ENCODE peak calls at places on chromosomes 2 and 18, in four cellular contexts. E is SJCRH30, H is PC-3, T is lung. G is an unnamed sample.

GRCh38 chr2:138504092-138504491 is 2.5 kb downstream of the SPOPL start:
- DNase-seq in E (no peak), H (no peak), T (no peak), G (no peak)

GRCh38 chr2:233349005-233349998 is 5.0 kb upstream of the DGKD start:
- DNase-seq in E (peak; percentile 71), H (no peak), T (no peak), G (no peak)

GRCh38 chr2:44285237-44285636 is 10.0 kb downstream of the SLC3A1 start:
- DNase-seq in E (no peak), H (no peak), T (no peak), G (no peak)

GRCh38 chr2:71779306-71779855 is 326.0 kb downstream of the DYSF start:
- DNase-seq in E (no peak), H (no peak), T (no peak), G (no peak)

GRCh38 chr2:43464546-43464945 is 131.3 kb downstream of the THADA start:
- DNase-seq in E (no peak), H (no peak), T (no peak), G (no peak)

GRCh38 chr18:80228051-80228848 is 19.1 kb downstream of the PARD6G start:
- DNase-seq in E (no peak), H (no peak), T (no peak), G (no peak)

GRCh38 chr2:173953047-173953424 is 12.1 kb downstream of the SP3 start:
- DNase-seq in E (no peak), H (no peak), T (no peak), G (no peak)

GRCh38 chr2:116820986-116821385 is 993.5 kb upstream of the DDX18 start:
- DNase-seq in E (no peak), H (no peak), T (no peak), G (no peak)

GRCh38 chr2:30527859-30528258 is 80.8 kb downstream of the LCLAT1 start:
- DNase-seq in E (no peak), H (peak; percentile 21), T (no peak), G (no peak)

GRCh38 chr2:236972491-236973379 is 113.0 kb upstream of the COPS8 start:
- DNase-seq in E (peak; percentile 89), H (peak; percentile 86), T (no peak), G (peak; percentile 96)

GRCh38 chr18:79575891-79576685 is 103.5 kb upstream of the CTDP1 start:
- DNase-seq in E (peak; percentile 90), H (no peak), T (no peak), G (no peak)

GRCh38 chr2:127040169-127040568 is 66.8 kb downstream of the BIN1 start:
- DNase-seq in E (no peak), H (no peak), T (no peak), G (no peak)

GRCh38 chr18:76977108-76977621 is 154.8 kb downstream of the ZNF236 start:
- DNase-seq in E (no peak), H (no peak), T (no peak), G (no peak)

GRCh38 chr18:74229005-74229404 is 62.8 kb downstream of the CYB5A start:
- DNase-seq in E (no peak), H (no peak), T (no peak), G (no peak)
- H3K4me1 ChIP-seq in E (no peaks in the 10 kb centered on the region), H (peaks cover 13% of the 10 kb centered on the region), T (no peaks in the 10 kb centered on the region), G (no peaks in the 10 kb centered on the region)

DNA sequence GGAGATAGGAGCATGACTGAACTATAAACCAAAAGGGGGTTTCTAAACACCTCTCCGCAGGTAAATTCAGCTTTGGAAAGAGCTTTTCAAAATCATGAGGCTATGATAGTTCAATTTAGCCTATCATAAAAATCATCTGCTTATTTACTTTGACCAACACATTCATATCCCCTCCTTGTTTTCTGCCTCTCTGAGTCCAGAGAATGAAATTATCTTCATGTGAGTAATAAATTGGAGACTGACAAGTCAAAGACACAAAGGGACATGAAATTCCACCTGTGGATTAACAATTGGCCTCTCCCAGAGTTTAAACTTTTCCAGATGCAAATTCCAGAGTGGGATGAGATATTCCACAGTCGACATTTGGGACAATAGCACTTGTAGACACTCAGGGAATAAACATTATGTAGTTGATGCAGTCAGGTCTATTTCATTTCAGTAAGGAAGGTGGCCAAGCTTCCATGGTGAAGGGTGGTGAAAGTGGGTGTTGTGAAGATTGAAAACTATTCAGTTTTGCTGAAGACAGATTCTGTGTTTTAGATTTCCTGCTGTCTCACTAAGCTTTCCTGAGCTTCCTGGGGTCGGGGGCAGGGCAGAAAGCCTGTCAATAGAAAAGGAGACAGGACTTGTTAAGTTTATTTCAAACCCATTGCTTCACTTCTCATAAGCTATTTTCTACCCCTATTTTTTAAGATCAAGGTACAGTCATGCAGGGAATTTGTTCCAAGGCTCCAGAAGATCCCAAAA is 84.6 kb downstream of the CDC42EP3 start:
- DNase-seq in E (no peak), H (peak; percentile 66), T (no peak), G (no peak)
- H3K4me1 ChIP-seq in E (peaks cover 69% of the 10 kb centered on the region), H (peaks cover 85% of the 10 kb centered on the region), T (peaks cover 13% of the 10 kb centered on the region), G (peaks cover 65% of the 10 kb centered on the region)

GRCh38 chr2:191257934-191258333 is 12.7 kb downstream of the MYO1B start:
- DNase-seq in E (no peak), H (no peak), T (no peak), G (no peak)
- H3K4me1 ChIP-seq in E (peaks cover 20% of the 10 kb centered on the region), H (peaks cover 7% of the 10 kb centered on the region), T (peaks cover 4% of the 10 kb centered on the region), G (peaks cover 26% of the 10 kb centered on the region)

GRCh38 chr2:120888851-120889250 is 153.2 kb downstream of the GLI2 start:
- DNase-seq in E (no peak), H (no peak), T (no peak), G (no peak)

GRCh38 chr2:120886967-120887672 is 151.5 kb downstream of the GLI2 start:
- DNase-seq in E (no peak), H (no peak), T (no peak), G (no peak)

GRCh38 chr2:120889936-120890335 is 154.3 kb downstream of the GLI2 start:
- DNase-seq in E (no peak), H (no peak), T (no peak), G (no peak)

GRCh38 chr2:120886534-120886961 is 150.9 kb downstream of the GLI2 start:
- DNase-seq in E (no peak), H (no peak), T (no peak), G (no peak)

GRCh38 chr2:120887844-120888243 is 152.2 kb downstream of the GLI2 start:
- DNase-seq in E (peak; percentile 92), H (no peak), T (peak; percentile 48), G (no peak)
- H3K4me1 ChIP-seq in E (peaks cover 51% of the 10 kb centered on the region), H (no peaks in the 10 kb centered on the region), T (no peaks in the 10 kb centered on the region), G (no peaks in the 10 kb centered on the region)

DNA sequence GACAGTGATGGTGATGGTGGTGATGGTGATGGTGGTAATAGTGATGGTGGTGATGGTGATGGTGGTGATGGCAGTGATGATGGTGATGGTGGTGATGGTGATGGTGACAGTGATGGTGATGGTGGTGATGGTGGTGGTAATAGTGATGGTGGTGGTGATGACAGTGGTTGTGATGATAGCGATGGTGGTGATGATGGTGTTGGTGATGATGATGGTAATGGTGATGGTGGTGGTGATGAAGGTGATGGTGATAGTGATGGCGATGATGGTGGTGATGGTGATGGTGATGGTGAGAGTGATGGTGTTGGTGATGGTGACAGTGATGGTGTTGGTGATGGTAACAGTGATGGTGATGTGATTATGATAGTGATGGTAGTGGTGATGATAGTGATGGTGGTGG is 94.3 kb downstream of the ASB1 start:
- DNase-seq in E (no peak), H (no peak), T (no peak), G (no peak)
- H3K4me1 ChIP-seq in E (no peaks in the 10 kb centered on the region), H (no peaks in the 10 kb centered on the region), T (no peaks in the 10 kb centered on the region), G (no peaks in the 10 kb centered on the region)

GRCh38 chr2:96533292-96534073 is 3.1 kb upstream of the ARID5A start:
- DNase-seq in E (peak; percentile 60), H (peak; percentile 56), T (peak; percentile 74), G (peak; percentile 48)
- H3K4me1 ChIP-seq in E (peaks cover 46% of the 10 kb centered on the region), H (peaks cover 21% of the 10 kb centered on the region), T (peaks cover 23% of the 10 kb centered on the region), G (peaks cover 20% of the 10 kb centered on the region)

GRCh38 chr18:46260879-46261143 is 156.6 kb downstream of the HAUS1 start:
- DNase-seq in E (no peak), H (peak; percentile 48), T (no peak), G (no peak)
- H3K4me1 ChIP-seq in E (no peaks in the 10 kb centered on the region), H (peaks cover 19% of the 10 kb centered on the region), T (peaks cover 49% of the 10 kb centered on the region), G (peaks cover 40% of the 10 kb centered on the region)

GRCh38 chr18:35117372-35117771 is 76.2 kb downstream of the MAPRE2 start:
- DNase-seq in E (no peak), H (no peak), T (no peak), G (no peak)
- H3K4me1 ChIP-seq in E (no peaks in the 10 kb centered on the region), H (no peaks in the 10 kb centered on the region), T (peaks cover 15% of the 10 kb centered on the region), G (no peaks in the 10 kb centered on the region)

DNA sequence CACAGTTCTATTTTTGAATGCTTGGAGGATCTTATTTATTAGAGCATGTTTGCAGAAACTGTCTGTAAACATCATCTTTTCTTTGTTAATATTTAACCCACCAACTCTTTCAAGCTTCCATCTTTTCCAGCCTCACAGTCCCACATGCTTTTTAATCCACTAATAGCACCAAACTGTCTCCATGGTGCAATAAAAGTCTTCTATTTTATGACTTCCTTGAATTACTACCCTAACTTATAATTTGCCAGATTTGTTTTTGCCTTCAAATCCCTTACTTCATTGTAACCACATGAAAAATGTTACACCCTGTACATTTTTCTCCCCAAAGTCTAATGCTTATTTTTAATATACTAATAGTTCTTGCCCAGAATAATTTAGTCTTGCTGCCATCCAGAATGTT is 792.6 kb downstream of the PLCL1 start:
- DNase-seq in E (no peak), H (no peak), T (no peak), G (no peak)
- H3K4me1 ChIP-seq in E (no peaks in the 10 kb centered on the region), H (no peaks in the 10 kb centered on the region), T (no peaks in the 10 kb centered on the region), G (no peaks in the 10 kb centered on the region)

GRCh38 chr2:68806511-68807109 is 64.6 kb downstream of the BMP10 start:
- DNase-seq in E (no peak), H (peak; percentile 22), T (no peak), G (peak; percentile 53)
- H3K4me1 ChIP-seq in E (peaks cover 32% of the 10 kb centered on the region), H (peaks cover 10% of the 10 kb centered on the region), T (no peaks in the 10 kb centered on the region), G (peaks cover 50% of the 10 kb centered on the region)